ENCODE peak calls at places on chromosome 18, in seven cellular contexts. X is pancreas, V is Panc1, J is IMR-90, A is prostate gland, G is colonic mucosa, P is uterus. D is an unnamed sample.

GRCh38 chr18:75970212-75970611 is 524.8 kb downstream of the ZNF516 start:
- DNase-seq in X (no peak), J (no peak), G (no peak), A (no peak), V (no peak), P (no peak), D (no peak)

GRCh38 chr18:45962461-45962860 is 4.7 kb downstream of the EPG5 start:
- DNase-seq in X (peak; percentile 29), J (peak; percentile 77), P (no peak), G (no peak), V (no peak), A (no peak), D (no peak)

GRCh38 chr18:79979843-79980242 is 8.5 kb downstream of the TXNL4A start:
- DNase-seq in A (no peak), P (no peak), X (no peak), G (no peak), J (no peak), V (no peak), D (no peak)

GRCh38 chr18:54734059-54734458 is 94.2 kb upstream of the RAB27B start:
- DNase-seq in J (peak; percentile 96), G (no peak), P (no peak), X (no peak), V (peak; percentile 30), A (no peak), D (no peak)

GRCh38 chr18:42683094-42683493 is 432.4 kb downstream of the RIT2 start:
- DNase-seq in X (no peak), V (no peak), J (no peak), G (no peak), P (no peak), A (no peak), D (no peak)

GRCh38 chr18:21064347-21064746 is 47.3 kb downstream of the ROCK1 start:
- DNase-seq in J (peak; percentile 37), X (no peak), V (no peak), A (no peak), P (no peak), G (no peak), D (no peak)

GRCh38 chr18:5895300-5895885 is at the start of gene TMEM200C:
- DNase-seq in G (no peak), A (no peak), J (peak; percentile 43), X (no peak), V (no peak), P (no peak), D (peak; percentile 46)

GRCh38 chr18:3129053-3129864 is 90.5 kb downstream of the MYOM1 start:
- DNase-seq in J (peak; percentile 78), A (peak; percentile 64), G (peak; percentile 85), X (peak; percentile 66), P (peak; percentile 81), V (peak; percentile 56), D (peak; percentile 76)

GRCh38 chr18:48801728-48802542 is 148.8 kb downstream of the SMAD7 start:
- DNase-seq in P (peak; percentile 6), V (no peak), J (no peak), G (peak; percentile 78), A (no peak), X (peak; percentile 62), D (no peak)

GRCh38 chr18:33212363-33212762 is 228.2 kb downstream of the CCDC178 start:
- DNase-seq in V (no peak), A (no peak), G (no peak), J (no peak), X (no peak), P (no peak), D (no peak)

GRCh38 chr18:68611301-68611700 is 103.6 kb downstream of the TMX3 start:
- DNase-seq in G (no peak), P (no peak), V (no peak), X (no peak), J (no peak), A (no peak), D (no peak)

GRCh38 chr18:74724186-74724585 is 126.5 kb downstream of the ZNF407 start:
- DNase-seq in X (no peak), P (no peak), G (no peak), J (peak; percentile 73), A (no peak), V (no peak), D (no peak)

GRCh38 chr18:27064673-27065072 is 120.4 kb downstream of the CHST9 start:
- DNase-seq in G (no peak), J (no peak), X (no peak), P (no peak), A (no peak), V (no peak), D (no peak)
- H3K36me3 ChIP-seq in G (no peaks in the 10 kb centered on the region), J (no peaks in the 10 kb centered on the region), X (no peaks in the 10 kb centered on the region), P (no peaks in the 10 kb centered on the region), A (no peaks in the 10 kb centered on the region), V (no peaks in the 10 kb centered on the region), D (no peaks in the 10 kb centered on the region)

DNA sequence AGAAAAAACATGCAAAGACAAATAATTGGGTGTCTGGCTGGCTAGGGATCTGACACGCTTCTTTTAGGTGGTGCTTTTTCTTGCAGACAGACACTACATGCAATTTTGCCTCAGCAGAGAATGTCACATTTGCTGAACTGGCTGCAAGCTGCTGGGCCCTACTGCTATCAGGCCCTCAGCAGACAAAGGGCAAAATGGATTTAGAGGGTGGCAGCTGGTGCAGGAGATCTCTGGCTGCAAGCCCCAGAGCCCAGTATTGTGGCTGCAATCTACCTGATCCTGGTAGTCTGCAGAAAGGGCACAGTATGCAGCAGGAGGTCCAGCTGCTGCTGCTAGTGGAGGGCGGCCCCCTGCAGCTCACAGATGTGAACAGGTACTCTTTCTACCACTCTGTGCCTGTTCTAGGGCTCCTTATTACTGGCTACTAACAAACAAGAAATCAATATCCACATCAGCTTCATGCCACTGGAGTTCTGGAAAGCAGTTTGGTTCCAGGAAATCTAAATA is 796.7 kb upstream of the CELF4 start:
- DNase-seq in J (no peak), G (no peak), X (no peak), A (no peak), P (no peak), V (no peak), D (no peak)
- H3K27ac ChIP-seq in J (no peak overlapping the region), G (no peak overlapping the region), X (no peak overlapping the region), A (no peak overlapping the region), P (no peak overlapping the region), V (no peak overlapping the region), D (no peak overlapping the region)

DNA sequence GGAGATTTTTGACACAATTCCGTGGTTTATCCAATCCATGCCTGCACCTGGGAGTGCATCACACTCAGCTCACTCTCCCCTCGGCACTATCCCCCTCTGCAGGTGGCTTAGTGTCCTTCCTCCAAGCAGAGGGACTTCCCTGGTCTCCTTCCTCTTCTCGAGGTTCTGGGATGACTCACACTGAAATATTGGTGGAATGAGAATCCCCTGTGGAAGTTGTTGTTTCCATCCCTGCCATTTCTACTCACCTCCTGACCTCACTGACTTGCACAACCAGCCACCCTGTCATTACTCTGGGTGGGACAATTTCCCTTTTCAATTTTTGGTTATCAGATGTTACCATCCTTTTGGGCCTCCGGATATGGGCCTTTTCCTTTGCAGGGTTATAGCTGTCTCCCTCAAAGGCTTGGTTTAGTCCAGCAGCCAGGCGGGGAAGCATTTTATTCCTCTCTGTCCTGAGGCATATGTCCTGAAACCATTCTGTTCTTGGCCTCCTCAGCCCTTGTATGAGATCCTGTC is 59.9 kb downstream of the PTPRM start:
- DNase-seq in V (no peak), P (peak; percentile 22), A (no peak), X (no peak), J (peak; percentile 80), G (no peak), D (no peak)
- TF ChIP-seq CTCF in V (no peak), P (no peak), A (no peak), X (no peak), J (peak; percentile 49), G (no peak), D (peak; percentile 16)

GRCh38 chr18:51048190-51048589 is 18.2 kb downstream of the SMAD4 start:
- DNase-seq in J (no peak), G (no peak), X (no peak), A (no peak), P (no peak), V (no peak), D (no peak)
- H3K36me3 ChIP-seq in J (peaks cover 6% of the 10 kb centered on the region), G (peaks cover 4% of the 10 kb centered on the region), X (no peaks in the 10 kb centered on the region), A (no peaks in the 10 kb centered on the region), P (no peaks in the 10 kb centered on the region), V (no peaks in the 10 kb centered on the region), D (no peaks in the 10 kb centered on the region)

DNA sequence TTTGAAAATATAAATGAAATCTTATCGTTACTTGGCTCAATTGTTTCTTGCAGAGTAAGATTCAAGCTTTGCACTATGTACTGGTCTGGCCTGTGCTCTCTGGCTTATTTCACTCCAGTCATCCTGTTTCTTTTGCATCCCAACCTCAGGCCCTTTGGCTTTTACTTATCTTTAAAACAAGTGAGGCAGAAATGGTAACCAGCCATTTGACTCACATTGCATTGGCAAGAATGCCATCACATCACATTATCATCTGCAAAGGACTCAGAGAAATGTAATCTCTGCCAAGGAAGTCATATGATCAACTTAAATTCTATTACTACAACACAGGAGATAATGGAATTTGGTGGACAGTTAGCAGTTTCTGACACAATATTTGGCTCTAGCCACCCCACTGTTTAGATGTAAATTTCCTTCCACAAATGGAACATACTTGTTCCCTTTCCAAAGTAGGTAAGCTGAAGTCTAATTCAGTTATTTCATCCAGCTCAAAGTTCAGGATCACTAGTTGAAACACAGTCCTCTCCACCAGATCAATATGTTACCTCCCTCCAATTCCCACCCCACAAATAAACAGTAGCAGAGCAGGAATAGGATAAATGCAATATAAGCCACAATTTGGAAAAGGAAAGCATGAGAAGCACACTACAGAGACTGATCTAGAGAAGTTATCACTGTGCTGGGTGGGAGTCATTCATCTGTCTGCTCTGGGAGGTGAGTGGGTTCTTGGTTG is 65.0 kb upstream of the DSC1 start:
- DNase-seq in G (no peak), V (no peak), P (no peak), J (no peak), A (no peak), X (no peak), D (no peak)
- H3K27ac ChIP-seq in G (no peak overlapping the region), V (no peak overlapping the region), P (no peak overlapping the region), J (no peak overlapping the region), A (no peak overlapping the region), X (no peak overlapping the region), D (peak overlapping the region; percentile 64)

DNA sequence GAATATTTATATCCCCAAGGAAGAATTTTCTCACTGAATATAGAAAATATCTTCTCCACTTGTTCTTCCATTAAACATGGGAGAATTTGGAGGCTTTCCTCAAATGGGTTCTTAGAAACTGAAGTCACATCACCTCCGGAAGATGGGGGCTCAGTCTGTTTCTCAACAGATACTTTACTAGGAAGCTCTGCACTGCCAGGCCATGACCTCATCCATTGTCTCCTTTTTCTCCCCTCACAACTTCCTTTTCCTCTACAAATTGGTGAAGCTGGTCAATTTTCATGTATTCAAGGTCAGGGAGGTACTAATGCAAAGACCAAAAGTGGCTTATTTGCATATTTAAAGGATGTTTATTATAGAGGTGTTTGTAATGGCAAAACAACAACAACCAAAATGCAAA is 173.1 kb downstream of the RNF152 start:
- DNase-seq in A (no peak), V (no peak), X (no peak), J (no peak), P (no peak), G (no peak), D (no peak)
- TF ChIP-seq CTCF in A (no peak), V (no peak), X (no peak), J (no peak), P (no peak), G (no peak), D (no peak)